ENCODE peak calls at places on chromosome 22, in four cellular contexts. One of them, this sample, is unnamed.

GRCh38 chr22:27416553-27417427 is 384.8 kb downstream of the MN1 start:
- DNase-seq in BJ: peak
- DNase-seq in AG04449: peak
- DNase-seq in astrocyte: peak
- DNase-seq in this sample: peak

GRCh38 chr22:21044931-21045584 is 688 bp upstream of the LRRC74B start:
- DNase-seq in AG04449: peak
- DNase-seq in BJ: no peak
- DNase-seq in astrocyte: peak
- DNase-seq in this sample: peak

GRCh38 chr22:30047364-30047738 is 32.9 kb upstream of the HORMAD2 start:
- DNase-seq in BJ: no peak
- DNase-seq in AG04449: no peak
- DNase-seq in astrocyte: no peak
- DNase-seq in this sample: no peak

GRCh38 chr22:36852056-36852973 is 8.5 kb upstream of the NCF4 start:
- DNase-seq in astrocyte: no peak
- DNase-seq in AG04449: no peak
- DNase-seq in BJ: no peak
- DNase-seq in this sample: no peak

GRCh38 chr22:38299758-38300157 is 17.5 kb downstream of the CSNK1E start:
- DNase-seq in AG04449: no peak
- DNase-seq in BJ: no peak
- DNase-seq in astrocyte: no peak
- DNase-seq in this sample: no peak

GRCh38 chr22:39250838-39251237 is 6.1 kb upstream of the PDGFB start:
- DNase-seq in astrocyte: no peak
- DNase-seq in BJ: no peak
- DNase-seq in AG04449: no peak
- DNase-seq in this sample: no peak

GRCh38 chr22:26949193-26949592 is 291.8 kb downstream of the MIAT start:
- DNase-seq in AG04449: no peak
- DNase-seq in BJ: no peak
- DNase-seq in astrocyte: peak
- DNase-seq in this sample: no peak

GRCh38 chr22:27668828-27669797 is 132.4 kb downstream of the MN1 start:
- DNase-seq in BJ: peak
- DNase-seq in AG04449: no peak
- DNase-seq in astrocyte: peak
- DNase-seq in this sample: no peak

GRCh38 chr22:27197618-27198017 is 540.2 kb downstream of the MIAT start:
- DNase-seq in BJ: no peak
- DNase-seq in AG04449: no peak
- DNase-seq in astrocyte: no peak
- DNase-seq in this sample: no peak

GRCh38 chr22:27431896-27432295 is 369.7 kb downstream of the MN1 start:
- DNase-seq in astrocyte: no peak
- DNase-seq in BJ: no peak
- DNase-seq in AG04449: no peak
- DNase-seq in this sample: no peak

GRCh38 chr22:26588749-26589366 is 1.1 kb downstream of the TPST2 start:
- DNase-seq in AG04449: no peak
- DNase-seq in BJ: no peak
- DNase-seq in astrocyte: no peak
- DNase-seq in this sample: no peak

GRCh38 chr22:17396531-17396930 is 27.3 kb downstream of the CECR2 start:
- DNase-seq in astrocyte: no peak
- DNase-seq in AG04449: no peak
- DNase-seq in BJ: no peak
- DNase-seq in this sample: no peak

GRCh38 chr22:39148727-39149535 is 3.5 kb downstream of the CBX7 start:
- DNase-seq in BJ: no peak
- DNase-seq in astrocyte: no peak
- DNase-seq in AG04449: no peak
- DNase-seq in this sample: no peak

GRCh38 chr22:47309476-47309875 is 547.0 kb downstream of the TBC1D22A start:
- DNase-seq in AG04449: no peak
- DNase-seq in BJ: no peak
- DNase-seq in astrocyte: no peak
- DNase-seq in this sample: no peak

GRCh38 chr22:25148149-25148691 is 51.4 kb upstream of the CRYBB3 start:
- DNase-seq in astrocyte: no peak
- DNase-seq in BJ: no peak
- DNase-seq in AG04449: no peak
- DNase-seq in this sample: no peak

GRCh38 chr22:27452245-27452644 is 349.3 kb downstream of the MN1 start:
- DNase-seq in astrocyte: no peak
- DNase-seq in BJ: no peak
- DNase-seq in AG04449: no peak
- DNase-seq in this sample: no peak

GRCh38 chr22:37052386-37053309 is 1.1 kb downstream of the KCTD17 start:
- DNase-seq in astrocyte: no peak
- DNase-seq in AG04449: no peak
- DNase-seq in BJ: no peak
- DNase-seq in this sample: no peak

GRCh38 chr22:47694536-47694935 is 932.1 kb downstream of the TBC1D22A start:
- DNase-seq in BJ: no peak
- DNase-seq in AG04449: no peak
- DNase-seq in astrocyte: no peak
- DNase-seq in this sample: no peak

GRCh38 chr22:38193580-38193979 is 8.2 kb upstream of the MAFF start:
- DNase-seq in AG04449: no peak
- DNase-seq in astrocyte: no peak
- DNase-seq in BJ: no peak
- DNase-seq in this sample: no peak

GRCh38 chr22:31857247-31857646 is 87.1 kb upstream of the YWHAH start:
- DNase-seq in astrocyte: no peak
- DNase-seq in AG04449: no peak
- DNase-seq in BJ: no peak
- DNase-seq in this sample: no peak

GRCh38 chr22:28882545-28882877 is 861 bp upstream of the ZNRF3 start:
- DNase-seq in AG04449: no peak
- DNase-seq in astrocyte: no peak
- DNase-seq in BJ: no peak
- DNase-seq in this sample: no peak

GRCh38 chr22:23431337-23432072 is 148.6 kb downstream of the IGLL1 start:
- DNase-seq in astrocyte: no peak
- DNase-seq in BJ: no peak
- DNase-seq in AG04449: no peak
- DNase-seq in this sample: no peak

GRCh38 chr22:39171623-39172264 is 19.3 kb upstream of the CBX7 start:
- DNase-seq in BJ: no peak
- DNase-seq in astrocyte: no peak
- DNase-seq in AG04449: no peak
- DNase-seq in this sample: no peak

GRCh38 chr22:45338795-45339194 is 29.1 kb downstream of the FAM118A start:
- DNase-seq in AG04449: no peak
- DNase-seq in astrocyte: no peak
- DNase-seq in BJ: no peak
- DNase-seq in this sample: no peak

GRCh38 chr22:45340323-45340722 is 30.6 kb downstream of the FAM118A start:
- DNase-seq in BJ: no peak
- DNase-seq in astrocyte: no peak
- DNase-seq in AG04449: no peak
- DNase-seq in this sample: no peak

GRCh38 chr22:45341503-45341902 is 31.8 kb downstream of the FAM118A start:
- DNase-seq in BJ: no peak
- DNase-seq in AG04449: no peak
- DNase-seq in astrocyte: no peak
- DNase-seq in this sample: no peak

GRCh38 chr22:45343143-45343542 is 33.4 kb downstream of the FAM118A start:
- DNase-seq in AG04449: no peak
- DNase-seq in astrocyte: no peak
- DNase-seq in BJ: no peak
- DNase-seq in this sample: no peak

GRCh38 chr22:45344339-45344738 is 34.6 kb downstream of the FAM118A start:
- DNase-seq in BJ: no peak
- DNase-seq in AG04449: no peak
- DNase-seq in astrocyte: no peak
- DNase-seq in this sample: no peak
- TF ChIP-seq CTCF in BJ: peak
- TF ChIP-seq CTCF in AG04449: no peak
- TF ChIP-seq CTCF in astrocyte: no peak
- TF ChIP-seq CTCF in this sample: no peak

GRCh38 chr22:22403306-22403705 is 105.2 kb downstream of the ZNF280B start:
- DNase-seq in AG04449: no peak
- DNase-seq in BJ: no peak
- DNase-seq in astrocyte: no peak
- DNase-seq in this sample: no peak

GRCh38 chr22:22401381-22401780 is 107.2 kb downstream of the ZNF280B start:
- DNase-seq in BJ: no peak
- DNase-seq in astrocyte: no peak
- DNase-seq in AG04449: no peak
- DNase-seq in this sample: no peak

GRCh38 chr22:22404598-22405284 is 103.8 kb downstream of the ZNF280B start:
- DNase-seq in BJ: no peak
- DNase-seq in AG04449: no peak
- DNase-seq in astrocyte: no peak
- DNase-seq in this sample: no peak

GRCh38 chr22:22406445-22406844 is 102.1 kb downstream of the ZNF280B start:
- DNase-seq in BJ: no peak
- DNase-seq in AG04449: no peak
- DNase-seq in astrocyte: no peak
- DNase-seq in this sample: no peak

DNA sequence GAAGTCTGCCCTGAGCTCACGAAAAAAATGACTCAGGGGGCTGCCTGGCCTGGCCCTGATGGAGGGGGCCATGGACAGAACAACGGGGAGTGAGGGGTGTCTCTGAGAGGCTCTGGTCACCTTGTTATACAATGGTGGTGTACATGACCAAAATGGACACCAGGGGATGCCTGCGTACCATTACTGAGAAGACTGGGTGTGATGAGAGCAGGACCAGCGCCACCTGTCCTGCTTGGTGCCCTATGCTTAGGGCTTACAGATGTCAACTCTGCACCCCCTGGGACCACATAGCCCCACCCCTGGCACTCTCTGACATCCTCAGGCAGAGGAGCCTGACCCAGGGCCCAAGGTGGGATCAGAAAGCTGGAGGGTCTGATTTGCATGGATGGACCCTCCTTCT is 104.8 kb downstream of the ZNF280B start:
- DNase-seq in astrocyte: no peak
- DNase-seq in AG04449: no peak
- DNase-seq in BJ: no peak
- DNase-seq in this sample: no peak
- TF ChIP-seq CTCF in astrocyte: no peak
- TF ChIP-seq CTCF in AG04449: no peak
- TF ChIP-seq CTCF in BJ: no peak
- TF ChIP-seq CTCF in this sample: peak

GRCh38 chr22:49699476-49699875 is 128.2 kb downstream of the BRD1 start:
- DNase-seq in AG04449: no peak
- DNase-seq in BJ: no peak
- DNase-seq in astrocyte: no peak
- DNase-seq in this sample: no peak

GRCh38 chr22:49703391-49703926 is 124.2 kb downstream of the BRD1 start:
- DNase-seq in AG04449: no peak
- DNase-seq in astrocyte: no peak
- DNase-seq in BJ: no peak
- DNase-seq in this sample: no peak

GRCh38 chr22:49699928-49700498 is 127.7 kb downstream of the BRD1 start:
- DNase-seq in astrocyte: no peak
- DNase-seq in AG04449: no peak
- DNase-seq in BJ: no peak
- DNase-seq in this sample: no peak

GRCh38 chr22:49702068-49702397 is 125.6 kb downstream of the BRD1 start:
- DNase-seq in astrocyte: no peak
- DNase-seq in AG04449: no peak
- DNase-seq in BJ: no peak
- DNase-seq in this sample: no peak

GRCh38 chr22:49701380-49702067 is 126.1 kb downstream of the BRD1 start:
- DNase-seq in astrocyte: no peak
- DNase-seq in AG04449: no peak
- DNase-seq in BJ: no peak
- DNase-seq in this sample: no peak
- TF ChIP-seq CTCF in astrocyte: peak
- TF ChIP-seq CTCF in AG04449: no peak
- TF ChIP-seq CTCF in BJ: peak
- TF ChIP-seq CTCF in this sample: peak

DNA sequence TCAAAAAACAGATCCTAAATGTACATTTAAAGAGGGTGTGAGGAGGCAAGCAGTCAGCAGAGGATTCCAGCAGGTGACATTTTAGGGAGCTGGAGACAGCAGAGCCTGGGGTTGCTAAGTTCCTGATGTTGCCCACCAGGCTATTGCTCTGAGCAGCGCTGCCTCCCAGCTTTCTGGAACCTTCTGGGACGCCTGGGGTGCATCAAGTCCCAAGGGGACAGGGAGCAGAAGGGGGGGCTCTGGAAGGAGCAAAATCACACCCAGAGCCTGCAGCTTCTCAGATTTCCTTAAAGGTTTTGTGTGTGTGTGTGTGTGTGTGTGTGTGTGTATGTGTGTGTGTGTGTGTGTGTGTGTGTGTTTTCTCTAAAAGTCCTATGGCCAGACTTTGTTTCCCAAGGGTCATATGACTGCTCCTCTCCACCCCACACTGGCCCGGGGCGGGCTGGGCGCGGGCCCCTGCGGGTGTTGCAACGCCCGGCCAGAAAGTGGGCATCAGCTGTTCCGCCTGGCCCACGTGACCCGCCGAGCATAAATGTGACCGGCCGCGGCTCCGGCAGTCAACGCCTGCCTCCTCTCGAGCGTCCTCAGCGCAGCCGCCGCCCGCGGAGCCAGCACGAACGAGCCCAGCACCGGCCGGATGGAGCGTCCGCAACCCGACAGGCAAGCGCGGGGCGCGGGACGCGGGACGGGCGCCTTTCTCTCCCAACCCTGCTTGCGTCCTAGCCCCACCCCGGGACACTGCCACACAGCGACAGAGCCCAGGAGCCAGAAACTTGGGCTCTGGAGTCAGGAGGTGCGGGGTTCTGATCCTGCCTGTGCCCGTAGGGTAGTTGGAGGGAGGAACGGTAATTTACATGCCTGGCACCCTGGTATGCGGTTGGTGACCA is at the start of gene HMOX1:
- DNase-seq in BJ: peak
- DNase-seq in astrocyte: peak
- DNase-seq in AG04449: peak
- DNase-seq in this sample: peak
- TF ChIP-seq CTCF in BJ: no peak
- TF ChIP-seq CTCF in astrocyte: no peak
- TF ChIP-seq CTCF in AG04449: peak
- TF ChIP-seq CTCF in this sample: peak

This sample was measured in HFFc6.